ENCODE peak calls at places on chromosome X, in four cellular contexts. N, X, Q and Y are unnamed samples.

GRCh38 chrX:134660627-134661026 is 2.4 kb upstream of the PLAC1 start:
- DNase-seq in N (no peak), X (no peak), Q (no peak), Y (no peak)

GRCh38 chrX:79100791-79101484 is 43.5 kb upstream of the GPR174 start:
- DNase-seq in N (no peak), X (no peak), Q (no peak), Y (no peak)

GRCh38 chrX:133857648-133858269 is 127.6 kb downstream of the GPC3 start:
- DNase-seq in N (no peak), X (no peak), Q (no peak), Y (no peak)

GRCh38 chrX:47936224-47936939 is 67.4 kb downstream of the ZNF182 start:
- DNase-seq in N (no peak), X (no peak), Q (no peak), Y (no peak)

GRCh38 chrX:41827886-41828285 is 95.5 kb downstream of the CASK start:
- DNase-seq in N (no peak), X (no peak), Q (no peak), Y (no peak)

GRCh38 chrX:113399501-113400192 is 559.0 kb upstream of the AMOT start:
- DNase-seq in N (no peak), X (no peak), Q (peak), Y (no peak)

GRCh38 chrX:110657073-110657472 is 138.5 kb downstream of the CHRDL1 start:
- DNase-seq in N (no peak), X (no peak), Q (no peak), Y (no peak)

GRCh38 chrX:43176686-43177085 is 398.7 kb upstream of the PPP1R2C start:
- DNase-seq in N (no peak), X (no peak), Q (no peak), Y (no peak)